ENCODE peak calls at places on chromosomes 16 and 17, in seven cellular contexts. Y, D, U, G, N, M and Q are unnamed samples.

GRCh38 chr17:17849147-17849820 is 12.5 kb upstream of the SREBF1 start:
- DNase-seq in D (peak), N (peak), M (peak), Y (no peak), U (no peak), G (no peak), Q (no peak)

GRCh38 chr16:81620029-81620428 is 159.1 kb upstream of the PLCG2 start:
- DNase-seq in U (no peak), Y (no peak), D (no peak), M (no peak), N (no peak), G (no peak), Q (no peak)

GRCh38 chr17:7019406-7019805 is 3.4 kb upstream of the BCL6B start:
- DNase-seq in D (no peak), N (no peak), M (no peak), Y (no peak), G (no peak), U (no peak), Q (no peak)

GRCh38 chr17:80924111-80924806 is 67.4 kb upstream of the CHMP6 start:
- DNase-seq in G (no peak), U (no peak), D (no peak), N (no peak), Y (no peak), M (no peak), Q (no peak)

GRCh38 chr16:6382787-6383515 is 949.7 kb upstream of the RBFOX1 start:
- DNase-seq in Y (no peak), U (no peak), M (no peak), G (no peak), D (no peak), N (peak), Q (no peak)

GRCh38 chr17:8366231-8366630 is 10.3 kb downstream of the KRABD2 start:
- DNase-seq in D (no peak), G (no peak), N (no peak), M (no peak), U (no peak), Y (no peak), Q (no peak)

GRCh38 chr17:78375401-78376079 is 2.9 kb upstream of the PGS1 start:
- DNase-seq in Y (no peak), G (no peak), D (no peak), N (no peak), U (no peak), M (no peak), Q (no peak)

GRCh38 chr16:47058295-47059086 is 85.0 kb upstream of the DNAJA2 start:
- DNase-seq in N (no peak), D (no peak), Y (no peak), U (no peak), M (no peak), G (no peak), Q (no peak)

GRCh38 chr17:44983563-44983962 is 15.5 kb upstream of the C1QL1 start:
- DNase-seq in Y (no peak), N (no peak), U (no peak), G (no peak), D (no peak), M (no peak), Q (peak)

GRCh38 chr16:79110242-79110641 is 490.3 kb downstream of the MAF start:
- DNase-seq in U (no peak), G (no peak), M (no peak), D (no peak), N (no peak), Y (no peak), Q (no peak)

GRCh38 chr16:11121909-11122692 is 133.9 kb downstream of the SOCS1 start:
- DNase-seq in D (no peak), M (no peak), Y (no peak), G (no peak), U (no peak), N (no peak), Q (no peak)

GRCh38 chr17:20077978-20078674 is 69.0 kb downstream of the SPECC1 start:
- DNase-seq in D (no peak), U (no peak), G (no peak), M (no peak), Y (no peak), N (no peak), Q (no peak)

GRCh38 chr17:38893612-38894011 is 23.8 kb downstream of the LASP1 start:
- DNase-seq in M (no peak), U (peak), G (peak), Y (no peak), D (no peak), N (peak), Q (no peak)

GRCh38 chr17:36918260-36918691 is 19.0 kb upstream of the LHX1 start:
- DNase-seq in G (peak), D (no peak), N (no peak), Y (no peak), U (no peak), M (no peak), Q (peak)

GRCh38 chr16:66360624-66361324 is 5.7 kb upstream of the CDH5 start:
- DNase-seq in D (no peak), N (no peak), M (no peak), Y (no peak), U (no peak), G (no peak), Q (no peak)

GRCh38 chr16:85888405-85889331 is 10.3 kb upstream of the IRF8 start:
- DNase-seq in G (no peak), Y (no peak), U (no peak), M (no peak), D (no peak), N (no peak), Q (no peak)

GRCh38 chr17:44044092-44044491 is 22.4 kb downstream of the LSM12 start:
- DNase-seq in M (no peak), G (no peak), D (no peak), Y (no peak), U (no peak), N (no peak), Q (no peak)

GRCh38 chr16:77171750-77172635 is 19.0 kb upstream of the MON1B start:
- DNase-seq in D (peak), M (no peak), Y (no peak), N (peak), U (peak), G (peak), Q (peak)

GRCh38 chr17:17474341-17474740 is 2.5 kb upstream of the MED9 start:
- DNase-seq in U (no peak), M (no peak), D (no peak), N (no peak), Y (no peak), G (no peak), Q (no peak)

GRCh38 chr16:88303890-88304819 is 78.6 kb upstream of the ZNF469 start:
- DNase-seq in D (no peak), N (no peak), U (no peak), G (no peak), Y (no peak), M (no peak), Q (peak)

GRCh38 chr16:27769561-27770222 is 219.7 kb downstream of the KATNIP start:
- DNase-seq in D (no peak), N (no peak), U (peak), M (no peak), Y (no peak), G (no peak), Q (no peak)

GRCh38 chr17:73255671-73256181 is 6.0 kb downstream of the CPSF4L start:
- DNase-seq in U (peak), D (peak), M (peak), G (peak), N (peak), Y (peak), Q (peak)

GRCh38 chr17:31695456-31696090 is 163.5 kb downstream of the COPRS start:
- DNase-seq in M (no peak), G (no peak), Y (no peak), U (no peak), N (no peak), D (no peak), Q (peak)

GRCh38 chr17:52178013-52178412 is 19.5 kb upstream of the CA10 start:
- DNase-seq in U (no peak), Y (no peak), M (no peak), N (no peak), G (no peak), D (no peak), Q (no peak)

GRCh38 chr16:53922067-53922804 is 218.3 kb downstream of the FTO start:
- DNase-seq in G (no peak), N (no peak), M (no peak), D (no peak), U (no peak), Y (no peak), Q (no peak)